ENCODE peak calls at places on chromosomes 11 and 22, in eight cellular contexts. W is endothelial cell of umbilical vein; U is substantia nigra; Y is naive thymus-derived CD8-positive, alpha-beta T cell; F is stimulated activated naive B cell treated with anti-CD40 and anti-IgM and Interleukin-4, amounts not matched to agents 10 μg/mL and 1 μg/mL and 100 μg/mL, for 72 hours; J is CD8-positive, alpha-beta memory T cell; A is neural crest cell; P is C1 segment of cervical spinal cord. B is an unnamed sample.
A peak's percentile ranks its signal among the peaks of the same experiment; 100 is the strongest.

GRCh38 chr11:68449951-68450350 is 10.6 kb upstream of the PPP6R3 start:
- DNase-seq in W (no peak), U (no peak), Y (no peak), F (no peak), J (no peak), A (no peak), P (no peak), B (no peak)

GRCh38 chr11:35272391-35272821 is 133.4 kb downstream of the CD44 start:
- DNase-seq in W (no peak), U (no peak), Y (peak; percentile 13), F (peak; percentile 64), J (peak; percentile 67), A (no peak), P (no peak), B (no peak)

GRCh38 chr11:133946541-133947297 is 10.0 kb downstream of the IGSF9B start:
- DNase-seq in W (no peak), U (no peak), Y (peak; percentile 16), F (no peak), J (peak; percentile 7), A (no peak), P (no peak), B (peak; percentile 51)

GRCh38 chr11:128451651-128452470 is 135.5 kb downstream of the ETS1 start:
- DNase-seq in W (no peak), U (peak; percentile 48), Y (no peak), F (no peak), J (no peak), A (peak; percentile 61), P (no peak), B (peak; percentile 87)

GRCh38 chr11:27472398-27473016 is at the start of gene LGR4:
- DNase-seq in W (peak; percentile 96), U (peak; percentile 75), Y (peak; percentile 69), F (peak; percentile 70), J (peak; percentile 58), A (peak; percentile 82), P (peak; percentile 80), B (peak; percentile 92)

GRCh38 chr11:27910186-27910941 is 197.6 kb downstream of the KIF18A start:
- DNase-seq in W (peak; percentile 29), U (no peak), Y (no peak), F (no peak), J (no peak), A (no peak), P (no peak), B (no peak)

GRCh38 chr11:43619863-43620505 is 60.6 kb upstream of the HSD17B12 start:
- DNase-seq in W (no peak), U (no peak), Y (no peak), F (no peak), J (no peak), A (no peak), P (no peak), B (no peak)

GRCh38 chr11:57972013-57972367 is 51.7 kb upstream of the OR9Q1 start:
- DNase-seq in W (no peak), U (no peak), Y (no peak), F (no peak), J (no peak), A (no peak), P (no peak), B (no peak)

GRCh38 chr11:2272241-2272945 is 2.0 kb upstream of the ASCL2 start:
- DNase-seq in W (no peak), U (no peak), Y (no peak), F (no peak), J (no peak), A (no peak), P (no peak), B (no peak)

GRCh38 chr11:46686886-46687810 is 13.3 kb downstream of the ARHGAP1 start:
- DNase-seq in W (no peak), U (no peak), Y (no peak), F (no peak), J (no peak), A (no peak), P (peak; percentile 32), B (peak; percentile 49)

GRCh38 chr22:39472570-39473556 is 16.1 kb downstream of the MGAT3 start:
- DNase-seq in W (no peak), U (no peak), Y (no peak), F (no peak), J (no peak), A (no peak), P (no peak), B (no peak)

GRCh38 chr22:28414017-28414416 is 265.6 kb downstream of the TTC28 start:
- DNase-seq in W (peak; percentile 63), U (no peak), Y (no peak), F (no peak), J (no peak), A (no peak), P (no peak), B (no peak)

GRCh38 chr22:41949297-41949965 is 2.5 kb upstream of the CENPM start:
- DNase-seq in W (no peak), U (no peak), Y (no peak), F (no peak), J (no peak), A (no peak), P (no peak), B (no peak)

GRCh38 chr22:45997077-45997774 is 20.3 kb upstream of the WNT7B start:
- DNase-seq in W (peak; percentile 98), U (peak; percentile 77), Y (no peak), F (no peak), J (no peak), A (no peak), P (no peak), B (peak; percentile 91)

GRCh38 chr11:119345685-119346084 is 820 bp downstream of the MFRP start:
- DNase-seq in W (no peak), U (no peak), Y (no peak), F (no peak), J (no peak), A (no peak), P (no peak), B (no peak)

GRCh38 chr11:117861151-117862018 is 15.1 kb downstream of the FXYD6 start:
- DNase-seq in W (peak; percentile 15), U (no peak), Y (no peak), F (no peak), J (no peak), A (peak; percentile 31), P (no peak), B (no peak)

GRCh38 chr11:118924591-118925585 is 838 bp downstream of the BCL9L start:
- DNase-seq in W (peak; percentile 59), U (peak; percentile 34), Y (peak; percentile 63), F (no peak), J (peak; percentile 36), A (no peak), P (no peak), B (peak; percentile 70)

GRCh38 chr22:39292561-39293074 is 26.8 kb downstream of the RPL3 start:
- DNase-seq in W (peak; percentile 96), U (peak; percentile 34), Y (no peak), F (no peak), J (no peak), A (peak; percentile 34), P (peak; percentile 27), B (peak; percentile 67)

GRCh38 chr11:117734596-117734995 is 62.4 kb downstream of the DSCAML1 start:
- DNase-seq in W (no peak), U (no peak), Y (no peak), F (no peak), J (no peak), A (no peak), P (no peak), B (peak; percentile 66)

GRCh38 chr22:23182289-23183106 is 2.2 kb downstream of the BCR start:
- DNase-seq in W (peak; percentile 68), U (no peak), Y (peak; percentile 34), F (peak; percentile 66), J (peak; percentile 34), A (no peak), P (no peak), B (no peak)

GRCh38 chr11:8722156-8722555 is 39.6 kb downstream of the RPL27A start:
- DNase-seq in W (no peak), U (no peak), Y (no peak), F (no peak), J (no peak), A (no peak), P (no peak), B (no peak)

GRCh38 chr11:112723676-112724075 is 237.5 kb upstream of the NCAM1 start:
- DNase-seq in W (no peak), U (no peak), Y (no peak), F (no peak), J (no peak), A (no peak), P (no peak), B (no peak)

GRCh38 chr22:30646518-30647160 is 11.1 kb downstream of the SLC35E4 start:
- DNase-seq in W (no peak), U (no peak), Y (no peak), F (no peak), J (no peak), A (no peak), P (no peak), B (no peak)

GRCh38 chr11:64138413-64138812 is 27.5 kb downstream of the MACROD1 start:
- DNase-seq in W (no peak), U (no peak), Y (no peak), F (no peak), J (no peak), A (no peak), P (no peak), B (no peak)

GRCh38 chr11:100942016-100942415 is 187.6 kb downstream of the PGR start:
- DNase-seq in W (no peak), U (no peak), Y (no peak), F (no peak), J (no peak), A (no peak), P (no peak), B (no peak)

GRCh38 chr22:45966320-45966891 is 10.6 kb downstream of the WNT7B start:
- DNase-seq in W (no peak), U (no peak), Y (no peak), F (no peak), J (no peak), A (no peak), P (no peak), B (peak; percentile 55)

GRCh38 chr11:66868726-66869291 is 11.9 kb downstream of the LRFN4 start:
- DNase-seq in W (no peak), U (no peak), Y (peak; percentile 72), F (peak; percentile 73), J (peak; percentile 60), A (no peak), P (no peak), B (peak; percentile 51)

GRCh38 chr22:38317995-38318715 is 922 bp upstream of the CSNK1E start:
- DNase-seq in W (peak; percentile 83), U (no peak), Y (no peak), F (no peak), J (no peak), A (peak; percentile 21), P (no peak), B (no peak)

GRCh38 chr11:30855383-30856006 is 269.3 kb upstream of the MPPED2 start:
- DNase-seq in W (peak; percentile 9), U (no peak), Y (no peak), F (no peak), J (no peak), A (no peak), P (no peak), B (no peak)

GRCh38 chr22:38973289-38974169 is 8.6 kb upstream of the APOBEC3B start:
- DNase-seq in W (peak; percentile 46), U (no peak), Y (peak; percentile 49), F (no peak), J (peak; percentile 40), A (peak; percentile 62), P (no peak), B (no peak)

B was measured in head of caudate nucleus.